ENCODE peak calls at places on chromosome 1, in seven cellular contexts. W is astrocyte of the spinal cord; J is fibroblast of gingiva; R is HTR-8/SVneo; Z is heart left ventricle; G is pancreas; D is activated CD4-positive, alpha-beta T cell treated with anti-CD3 and anti-CD28 coated beads, Interleukin-2, amount 10 ng/mL, durations not matched to agents 7 days and 5 days. O is an unnamed sample.

GRCh38 chr1:26126321-26127084 is 14.9 kb downstream of the PDIK1L start:
- DNase-seq in J (no peak), D (peak; percentile 83), W (peak; percentile 33), Z (no peak), R (no peak), G (no peak), O (peak; percentile 30)

GRCh38 chr1:172357753-172358152 is 62.7 kb upstream of the C1orf105 start:
- DNase-seq in D (no peak), G (no peak), R (no peak), W (no peak), J (no peak), Z (no peak), O (peak; percentile 30)

GRCh38 chr1:78716186-78716585 is 66.6 kb downstream of the IFI44 start:
- DNase-seq in J (peak; percentile 55), G (no peak), Z (no peak), R (no peak), W (peak; percentile 60), D (no peak), O (peak; percentile 67)

GRCh38 chr1:89692601-89693503 is 59.9 kb downstream of the LRRC8C start:
- DNase-seq in D (no peak), J (no peak), W (no peak), R (no peak), Z (peak; percentile 39), G (no peak), O (peak; percentile 78)

GRCh38 chr1:37655274-37655673 is 20.6 kb upstream of the RSPO1 start:
- DNase-seq in R (no peak), D (no peak), W (no peak), J (no peak), Z (no peak), G (no peak), O (no peak)

GRCh38 chr1:64811131-64811530 is 66.3 kb downstream of the RAVER2 start:
- DNase-seq in W (no peak), D (no peak), Z (no peak), R (no peak), G (no peak), J (no peak), O (no peak)

GRCh38 chr1:204321665-204322064 is 38.1 kb downstream of the PLEKHA6 start:
- DNase-seq in W (peak; percentile 15), J (peak; percentile 21), D (no peak), Z (no peak), G (no peak), R (no peak), O (peak; percentile 72)

GRCh38 chr1:54237656-54238055 is 37.7 kb downstream of the MRPL37 start:
- DNase-seq in R (no peak), G (no peak), W (no peak), Z (no peak), J (no peak), D (no peak), O (no peak)

GRCh38 chr1:151502035-151502728 is 9.0 kb upstream of the CGN start:
- DNase-seq in Z (no peak), R (no peak), W (no peak), G (no peak), D (no peak), J (no peak), O (no peak)

GRCh38 chr1:74780600-74780999 is 47.6 kb downstream of the TYW3 start:
- DNase-seq in D (no peak), Z (no peak), G (no peak), W (peak; percentile 24), R (no peak), J (no peak), O (no peak)

GRCh38 chr1:66723985-66724384 is 28.3 kb upstream of the DYNLT5 start:
- DNase-seq in R (no peak), J (no peak), D (no peak), G (no peak), Z (no peak), W (no peak), O (peak; percentile 38)

GRCh38 chr1:87331319-87332269 is 2.9 kb downstream of the LMO4 start:
- DNase-seq in Z (peak; percentile 86), W (peak; percentile 73), D (peak; percentile 72), G (peak; percentile 90), R (no peak), J (peak; percentile 56), O (peak; percentile 63)

GRCh38 chr1:39575191-39576015 is 1.2 kb downstream of the PABPC4 start:
- DNase-seq in R (peak; percentile 39), W (peak; percentile 61), G (peak; percentile 62), D (peak; percentile 62), Z (peak; percentile 80), J (peak; percentile 50), O (peak; percentile 79)

GRCh38 chr1:228317411-228317828 is 89.2 kb downstream of the TRIM11 start:
- DNase-seq in W (no peak), Z (peak; percentile 20), J (no peak), G (peak; percentile 11), D (no peak), R (no peak), O (no peak)

GRCh38 chr1:26181586-26182371 is 4.5 kb downstream of the CNKSR1 start:
- DNase-seq in D (no peak), G (no peak), J (no peak), Z (no peak), W (no peak), R (no peak), O (no peak)

O was measured in iris pigment epithelial cell.